ENCODE peak calls at places on chromosomes 13 and 19, in ten cellular contexts. E is activated T-helper 9 cell treated with anti-CD3 and anti-CD28 coated beads, Interleukin-2, amount 50 U/mL, for 16 hours; R is lung; O is upper lobe of left lung; U is stimulated activated naive CD8-positive, alpha-beta T cell treated with anti-CD3 and anti-CD28 coated beads, Interleukin-15, amount 100 ng/mL, for 72 hours; T is SK-MEL-5; Q is NCI-H526; P is tibial artery; B is GM06990; X is NCI-H2171 treated with DMSO at 0.1 percent for 48 hours. G is an unnamed sample.

GRCh38 chr19:31329819-31330218 is 19.4 kb downstream of the TSHZ3 start:
- DNase-seq in U (no peak), P (no peak), B (no peak), T (no peak), X (no peak), O (no peak), Q (no peak), E (no peak), R (no peak), G (no peak)

GRCh38 chr19:35040826-35041547 is 534 bp upstream of the HPN start:
- DNase-seq in X (no peak), U (no peak), O (peak), T (no peak), B (no peak), P (peak), E (no peak), Q (no peak), R (peak), G (peak)

GRCh38 chr19:36136975-36137686 is 2.7 kb upstream of the CAPNS1 start:
- DNase-seq in B (no peak), E (no peak), X (no peak), Q (no peak), R (peak), U (no peak), T (no peak), O (peak), P (peak), G (no peak)

GRCh38 chr19:7831452-7831851 is 1.4 kb downstream of the EVI5L start:
- DNase-seq in O (no peak), U (no peak), B (no peak), P (no peak), T (peak), X (no peak), R (no peak), E (no peak), Q (no peak), G (peak)

GRCh38 chr13:114064516-114065140 is 67.8 kb downstream of the RASA3 start:
- DNase-seq in X (no peak), T (peak), B (no peak), U (no peak), E (no peak), Q (no peak), R (no peak), P (no peak), O (no peak), G (peak)

GRCh38 chr19:10521461-10522216 is 4.4 kb upstream of the S1PR5 start:
- DNase-seq in R (no peak), U (no peak), O (no peak), X (no peak), Q (no peak), T (no peak), P (no peak), B (no peak), E (no peak), G (no peak)

GRCh38 chr19:7673995-7674667 is 2.8 kb upstream of the MCEMP1 start:
- DNase-seq in R (peak), E (no peak), U (no peak), T (peak), P (peak), B (peak), O (peak), X (peak), Q (no peak), G (no peak)

GRCh38 chr19:43409415-43409814 is 5.3 kb upstream of the TEX101 start:
- DNase-seq in T (no peak), P (no peak), U (no peak), Q (no peak), X (no peak), E (no peak), B (no peak), O (no peak), R (no peak), G (no peak)

GRCh38 chr13:95281258-95281602 is 20.0 kb downstream of the ABCC4 start:
- DNase-seq in U (no peak), E (no peak), X (no peak), B (no peak), T (no peak), P (no peak), R (no peak), Q (no peak), O (no peak), G (no peak)

GRCh38 chr19:53538378-53539109 is 599 bp downstream of the ZNF331 start:
- DNase-seq in E (no peak), T (no peak), Q (no peak), B (no peak), U (no peak), R (no peak), P (no peak), O (no peak), X (no peak), G (peak)

G was measured in ecto neural progenitor cell.